ENCODE peak calls at places on chromosomes 4 and X, in four cellular contexts. P, V, L and Y are unnamed samples. For H3K36me3 and H3K4me1, the result is how much of the 10 kb centered on the place peaks cover.

GRCh38 chrX:106208154-106208553 is 40.0 kb downstream of the PWWP3B start:
- DNase-seq in P (no peak), V (no peak), L (no peak), Y (no peak)

GRCh38 chr4:182680196-182680771 is 236.9 kb downstream of the DCTD start:
- DNase-seq in P (no peak), V (no peak), L (no peak), Y (no peak)

GRCh38 chrX:534804-535203 is 95.8 kb upstream of the SHOX start:
- DNase-seq in P (no peak), V (no peak), L (no peak), Y (no peak)

GRCh38 chr4:186946682-186947294 is 223.1 kb upstream of the FAT1 start:
- DNase-seq in P (no peak), V (no peak), L (peak), Y (no peak)

GRCh38 chr4:189046642-189047041 is 894.0 kb upstream of the FRG1 start:
- DNase-seq in P (no peak), V (peak), L (no peak), Y (no peak)

GRCh38 chr4:66235876-66236275 is 565.6 kb upstream of the EPHA5 start:
- DNase-seq in P (no peak), V (no peak), L (no peak), Y (no peak)

GRCh38 chr4:1771555-1772305 is 21.4 kb upstream of the FGFR3 start:
- DNase-seq in P (no peak), V (no peak), L (peak), Y (no peak)

GRCh38 chrX:52425710-52426245 is 57.0 kb downstream of the XAGE2 start:
- DNase-seq in P (no peak), V (no peak), L (no peak), Y (no peak)

GRCh38 chrX:118523920-118524319 is 28.3 kb downstream of the DOCK11 start:
- DNase-seq in P (no peak), V (no peak), L (no peak), Y (peak)

GRCh38 chrX:44705817-44706551 is 137.8 kb upstream of the DUSP21 start:
- DNase-seq in P (no peak), V (no peak), L (peak), Y (no peak)

GRCh38 chrX:44898411-44899221 is 25.6 kb downstream of the KDM6A start:
- DNase-seq in P (no peak), V (peak), L (peak), Y (no peak)

GRCh38 chr4:26263165-26263564 is 57.6 kb upstream of the RBPJ start:
- DNase-seq in P (no peak), V (no peak), L (peak), Y (no peak)

GRCh38 chr4:129903861-129904260 is 807.9 kb downstream of the C4orf33 start:
- DNase-seq in P (no peak), V (no peak), L (no peak), Y (no peak)

GRCh38 chr4:173505924-173506779 is 23.9 kb downstream of the HAND2 start:
- DNase-seq in P (no peak), V (no peak), L (peak), Y (no peak)

GRCh38 chrX:129876734-129877395 is 29.1 kb upstream of the UTP14A start:
- DNase-seq in P (peak), V (peak), L (no peak), Y (no peak)

GRCh38 chr4:112519689-112520597 is 4.0 kb upstream of the NEUROG2 start:
- DNase-seq in P (no peak), V (no peak), L (no peak), Y (no peak)

GRCh38 chr4:86955888-86956451 is 21.2 kb downstream of the AFF1 start:
- DNase-seq in P (no peak), V (no peak), L (no peak), Y (no peak)

GRCh38 chrX:155027509-155028066 is 944 bp downstream of the FUNDC2 start:
- DNase-seq in P (no peak), V (peak), L (no peak), Y (peak)

GRCh38 chr4:105548483-105548882 is 3.9 kb upstream of the ARHGEF38 start:
- DNase-seq in P (no peak), V (peak), L (no peak), Y (no peak)

GRCh38 chr4:125105561-125105960 is 209.2 kb upstream of the FAT4 start:
- DNase-seq in P (no peak), V (no peak), L (no peak), Y (no peak)

GRCh38 chr4:1202526-1203378 is 30.4 kb upstream of the SPON2 start:
- DNase-seq in P (no peak), V (no peak), L (no peak), Y (peak)

GRCh38 chr4:21032246-21032645 is 332.0 kb downstream of the PACRGL start:
- DNase-seq in P (no peak), V (no peak), L (no peak), Y (no peak)

GRCh38 chr4:74659576-74660411 is 134.5 kb downstream of the BTC start:
- DNase-seq in P (peak), V (peak), L (peak), Y (no peak)

DNA sequence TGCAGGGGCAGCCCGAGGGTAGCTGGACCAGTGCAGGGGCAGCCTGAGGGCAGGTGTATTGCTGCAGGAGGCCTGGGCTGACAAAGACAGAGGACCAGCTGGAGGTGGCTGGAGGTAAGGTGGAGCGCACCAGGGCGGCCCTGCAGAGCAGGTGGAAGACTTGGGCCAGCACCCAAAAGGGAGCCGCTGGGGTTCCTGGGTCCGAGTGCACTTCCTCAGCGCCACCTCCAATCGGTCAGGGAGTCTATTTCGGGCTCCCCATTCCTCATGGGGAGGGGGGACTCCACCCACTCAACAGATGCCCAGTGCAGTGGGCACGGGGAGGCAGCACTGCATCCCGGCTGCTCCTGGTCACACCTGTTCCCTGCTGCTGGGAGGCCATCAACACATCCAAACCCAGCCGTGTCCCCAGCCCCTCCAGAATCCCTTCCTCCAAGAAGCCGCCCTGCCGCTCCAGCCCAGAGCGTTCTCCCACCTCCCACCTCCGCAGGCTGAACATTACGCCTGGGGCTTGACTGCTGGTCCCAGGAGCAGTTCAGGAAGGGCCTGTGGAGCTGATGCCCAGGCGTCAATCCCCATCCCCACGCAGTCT is 1.5 kb downstream of the LRPAP1 start:
- DNase-seq in P (no peak), V (no peak), L (no peak), Y (peak)
- H3K4me3 ChIP-seq in P (peak), V (peak), L (peak), Y (peak)

DNA sequence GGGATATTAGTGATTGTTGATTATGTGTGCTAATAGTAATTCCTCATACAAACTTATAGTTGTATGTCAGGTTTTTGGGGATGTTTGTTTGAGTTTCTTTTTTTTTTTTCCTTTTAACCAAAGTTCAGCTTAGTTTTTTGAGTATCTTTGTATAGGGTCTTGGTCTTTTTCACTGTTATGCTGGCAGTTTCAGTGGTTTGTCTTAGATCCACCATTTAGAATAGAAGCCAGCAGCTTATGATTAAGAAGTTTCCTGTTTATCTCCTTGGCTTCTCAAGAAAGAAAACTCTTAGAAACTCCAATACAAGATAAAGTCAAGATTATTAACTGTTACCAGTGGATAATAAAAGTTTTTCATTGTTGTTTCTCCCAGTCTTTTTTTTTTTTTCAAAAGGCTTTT is 16.1 kb downstream of the CPEB2 start:
- DNase-seq in P (no peak), V (no peak), L (no peak), Y (no peak)
- H3K36me3 ChIP-seq in P (under half), V (under half), L (under half), Y (under half)

DNA sequence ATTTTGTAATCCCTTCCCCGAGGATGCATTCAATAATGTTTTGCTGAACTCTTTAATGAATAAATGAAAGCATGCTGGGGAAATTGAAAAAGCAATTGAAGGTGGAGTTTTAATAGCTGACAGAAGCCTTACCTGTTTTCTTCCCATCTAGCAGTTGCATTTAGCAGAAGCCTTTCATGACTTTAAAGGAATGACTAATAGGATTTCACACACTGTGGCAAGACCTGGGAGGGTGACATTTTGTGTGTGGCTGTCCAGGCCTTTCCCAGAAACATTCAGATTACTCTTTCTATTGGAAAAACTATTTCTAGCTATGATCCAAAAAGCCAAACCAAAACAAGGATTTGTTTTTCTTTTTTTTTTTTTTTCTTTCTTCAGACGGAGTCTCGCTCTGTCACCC is 45.2 kb downstream of the DTHD1 start:
- DNase-seq in P (no peak), V (peak), L (no peak), Y (no peak)
- H3K4me1 ChIP-seq in P (under half), V (under half), L (under half), Y (under half)

DNA sequence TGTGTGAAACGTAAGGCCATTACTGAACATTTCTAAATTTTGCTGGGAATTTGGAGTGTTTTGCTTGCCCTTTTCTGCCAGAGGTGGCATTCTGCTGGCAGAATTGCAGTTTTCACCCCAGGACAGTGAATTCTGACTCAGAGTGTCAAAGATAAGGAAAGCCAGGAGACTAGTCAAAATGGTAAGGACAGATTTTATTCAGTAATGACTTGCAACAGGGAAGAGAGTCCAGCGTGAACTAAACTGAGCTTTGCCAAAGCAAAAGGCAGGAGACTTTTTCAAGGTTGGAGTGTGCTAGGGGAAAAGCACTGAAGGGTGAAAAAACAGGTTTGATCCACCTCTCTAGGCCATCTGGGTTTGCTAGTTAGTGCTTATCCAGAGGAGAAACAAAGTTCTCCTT is 19.4 kb downstream of the MRFAP1 start:
- DNase-seq in P (no peak), V (no peak), L (no peak), Y (no peak)
- H3K4me3 ChIP-seq in P (no peak), V (no peak), L (no peak), Y (no peak)

GRCh38 chrX:153957224-153957623 is 12.8 kb upstream of the RENBP start:
- DNase-seq in P (no peak), V (no peak), L (no peak), Y (no peak)

GRCh38 chrX:153953892-153954617 is 9.6 kb upstream of the RENBP start:
- DNase-seq in P (no peak), V (no peak), L (no peak), Y (no peak)

GRCh38 chrX:153954618-153955450 is 10.4 kb upstream of the RENBP start:
- DNase-seq in P (no peak), V (no peak), L (no peak), Y (no peak)

GRCh38 chrX:153956044-153956907 is 11.8 kb upstream of the RENBP start:
- DNase-seq in P (no peak), V (no peak), L (no peak), Y (no peak)

DNA sequence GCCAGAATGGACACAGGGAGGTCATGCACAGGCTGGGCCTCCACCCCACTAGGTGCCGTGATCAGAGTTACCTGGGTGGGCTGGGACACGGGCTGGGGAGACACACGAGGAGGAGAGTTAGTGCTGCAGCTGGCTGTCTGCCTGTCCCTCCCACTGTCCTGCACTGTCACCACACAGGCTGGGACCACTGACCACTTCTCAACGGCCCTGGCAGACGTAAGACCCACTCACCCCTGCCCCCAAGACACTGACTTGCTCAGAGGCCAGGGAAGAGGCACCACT is 10.9 kb upstream of the RENBP start:
- DNase-seq in P (no peak), V (no peak), L (no peak), Y (no peak)
- H3K36me3 ChIP-seq in P (under half), V (under half), L (half or more), Y (under half)

GRCh38 chr4:8050555-8051206 is 107.9 kb downstream of the ABLIM2 start:
- DNase-seq in P (peak), V (no peak), L (no peak), Y (no peak)

GRCh38 chr4:8051644-8052043 is 107.0 kb downstream of the ABLIM2 start:
- DNase-seq in P (no peak), V (no peak), L (no peak), Y (no peak)

GRCh38 chr4:8052160-8052691 is 106.4 kb downstream of the ABLIM2 start:
- DNase-seq in P (no peak), V (no peak), L (no peak), Y (no peak)

GRCh38 chr4:8048856-8049686 is 109.4 kb upstream of the AFAP1 start:
- DNase-seq in P (no peak), V (no peak), L (no peak), Y (no peak)

GRCh38 chr4:8050180-8050554 is 108.4 kb downstream of the ABLIM2 start:
- DNase-seq in P (no peak), V (no peak), L (no peak), Y (no peak)
- H3K4me1 ChIP-seq in P (under half), V (under half), L (under half), Y (under half)

GRCh38 chr4:3332498-3332897 is 39.7 kb downstream of the RGS12 start:
- DNase-seq in P (no peak), V (no peak), L (no peak), Y (no peak)

GRCh38 chr4:3336389-3337356 is 43.9 kb downstream of the RGS12 start:
- DNase-seq in P (no peak), V (no peak), L (no peak), Y (no peak)

GRCh38 chr4:3335982-3336381 is 43.2 kb downstream of the RGS12 start:
- DNase-seq in P (no peak), V (no peak), L (no peak), Y (no peak)

GRCh38 chr4:3335385-3335784 is 42.6 kb downstream of the RGS12 start:
- DNase-seq in P (peak), V (no peak), L (no peak), Y (no peak)

GRCh38 chr4:3334316-3334715 is 41.5 kb downstream of the RGS12 start:
- DNase-seq in P (no peak), V (no peak), L (no peak), Y (no peak)
- H3K4me3 ChIP-seq in P (no peak), V (no peak), L (no peak), Y (no peak)

DNA sequence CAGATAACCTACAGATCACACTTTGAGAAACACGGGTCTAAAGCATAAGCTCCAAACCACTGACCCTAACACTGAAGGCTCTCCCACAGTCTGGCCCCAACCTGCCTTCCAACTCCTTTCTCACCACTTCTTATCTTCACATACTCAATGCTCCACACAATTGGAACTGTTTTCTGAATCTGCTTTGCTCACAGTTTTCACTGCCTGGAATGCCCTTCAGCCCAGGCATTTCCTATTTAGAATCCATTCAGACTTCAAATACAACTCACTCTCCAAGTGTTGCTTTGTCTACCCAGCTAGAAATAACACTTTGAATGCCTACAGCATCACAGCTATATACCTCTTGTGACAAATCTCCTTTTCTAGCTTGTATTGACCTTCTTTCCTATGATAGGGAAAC is 10.2 kb downstream of the OTUD4 start:
- DNase-seq in P (no peak), V (no peak), L (no peak), Y (no peak)
- H3K36me3 ChIP-seq in P (under half), V (under half), L (half or more), Y (under half)

GRCh38 chr4:72311291-72311690 is 257.7 kb downstream of the ADAMTS3 start:
- DNase-seq in P (no peak), V (peak), L (no peak), Y (no peak)
- H3K4me1 ChIP-seq in P (under half), V (under half), L (under half), Y (under half)